ENCODE peak calls at places on chromosome 1, in four cellular contexts. One of them, this sample, is unnamed.

GRCh38 chr1:48608882-48609281 is 136.9 kb upstream of the SPATA6 start:
- DNase-seq in IMR-90: no peak
- DNase-seq in testis: no peak
- DNase-seq in breast epithelium: no peak
- DNase-seq in this sample: no peak

GRCh38 chr1:48853006-48853405 is 76.3 kb upstream of the BEND5 start:
- DNase-seq in testis: no peak
- DNase-seq in breast epithelium: no peak
- DNase-seq in IMR-90: peak
- DNase-seq in this sample: peak

GRCh38 chr1:67749844-67750689 is 65.1 kb downstream of the GADD45A start:
- DNase-seq in breast epithelium: peak
- DNase-seq in testis: peak
- DNase-seq in IMR-90: peak
- DNase-seq in this sample: peak

GRCh38 chr1:169745015-169745861 is 11.4 kb upstream of the SELE start:
- DNase-seq in breast epithelium: no peak
- DNase-seq in testis: no peak
- DNase-seq in IMR-90: no peak
- DNase-seq in this sample: no peak

GRCh38 chr1:219582310-219582709 is 30.6 kb downstream of the ZC3H11B start:
- DNase-seq in IMR-90: peak
- DNase-seq in breast epithelium: no peak
- DNase-seq in testis: no peak
- DNase-seq in this sample: no peak

GRCh38 chr1:159177273-159177907 is 6.0 kb downstream of the CADM3 start:
- DNase-seq in IMR-90: peak
- DNase-seq in testis: peak
- DNase-seq in breast epithelium: no peak
- DNase-seq in this sample: peak

GRCh38 chr1:222813866-222814535 is 838 bp upstream of the DISP1 start:
- DNase-seq in IMR-90: peak
- DNase-seq in testis: peak
- DNase-seq in breast epithelium: no peak
- DNase-seq in this sample: no peak

GRCh38 chr1:162954824-162955223 is 93.8 kb upstream of the CCDC190 start:
- DNase-seq in IMR-90: peak
- DNase-seq in breast epithelium: no peak
- DNase-seq in testis: no peak
- DNase-seq in this sample: no peak

GRCh38 chr1:106621853-106622252 is 434.6 kb upstream of the PRMT6 start:
- DNase-seq in IMR-90: no peak
- DNase-seq in breast epithelium: no peak
- DNase-seq in testis: no peak
- DNase-seq in this sample: peak

GRCh38 chr1:76679534-76680152 is 187.6 kb upstream of the ST6GALNAC5 start:
- DNase-seq in testis: no peak
- DNase-seq in breast epithelium: no peak
- DNase-seq in IMR-90: no peak
- DNase-seq in this sample: no peak

GRCh38 chr1:51567653-51568052 is 48.6 kb upstream of the EPS15 start:
- DNase-seq in testis: no peak
- DNase-seq in breast epithelium: peak
- DNase-seq in IMR-90: peak
- DNase-seq in this sample: no peak

GRCh38 chr1:232538224-232538942 is 91.5 kb downstream of the SIPA1L2 start:
- DNase-seq in IMR-90: peak
- DNase-seq in breast epithelium: no peak
- DNase-seq in testis: no peak
- DNase-seq in this sample: peak

GRCh38 chr1:219210067-219210466 is 36.4 kb downstream of the LYPLAL1 start:
- DNase-seq in testis: no peak
- DNase-seq in IMR-90: peak
- DNase-seq in breast epithelium: no peak
- DNase-seq in this sample: no peak

DNA sequence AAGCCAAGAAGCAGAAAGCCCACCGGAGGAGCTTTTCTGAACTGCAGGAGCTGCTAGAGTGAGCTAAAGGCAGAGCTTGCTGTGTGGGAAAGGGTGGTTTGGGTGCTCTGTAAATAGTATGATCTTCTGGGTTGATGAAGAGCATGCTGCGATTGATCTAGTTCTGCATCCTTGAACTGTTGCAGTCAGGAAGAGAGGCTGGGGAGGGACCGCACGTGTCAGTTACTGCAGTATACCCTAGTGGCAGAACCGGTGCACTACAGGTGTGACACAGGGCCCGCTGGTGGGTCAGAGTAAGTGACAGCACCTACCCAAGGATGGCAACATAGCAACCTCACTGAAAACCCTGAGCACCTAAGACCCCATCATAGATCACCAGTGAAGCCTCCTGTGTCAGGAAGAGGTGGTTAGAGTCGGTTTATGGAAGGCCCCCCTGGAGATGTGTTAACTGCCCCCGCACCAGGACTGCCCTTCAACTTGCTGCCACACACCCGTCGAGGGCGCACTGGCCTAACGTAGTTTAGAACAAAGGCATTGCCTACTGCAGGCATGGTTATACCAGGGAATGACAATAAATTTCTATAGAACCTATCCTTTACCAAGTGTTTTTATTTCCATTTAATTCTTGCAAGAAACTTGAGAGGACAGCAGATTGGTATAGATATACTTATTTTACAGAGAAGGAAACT is 146.0 kb upstream of the KIAA0040 start:
- DNase-seq in testis: peak
- DNase-seq in IMR-90: no peak
- DNase-seq in breast epithelium: no peak
- DNase-seq in this sample: no peak
- H3K4me3 ChIP-seq in testis: no peak
- H3K4me3 ChIP-seq in IMR-90: no peak
- H3K4me3 ChIP-seq in breast epithelium: no peak
- H3K4me3 ChIP-seq in this sample: no peak

DNA sequence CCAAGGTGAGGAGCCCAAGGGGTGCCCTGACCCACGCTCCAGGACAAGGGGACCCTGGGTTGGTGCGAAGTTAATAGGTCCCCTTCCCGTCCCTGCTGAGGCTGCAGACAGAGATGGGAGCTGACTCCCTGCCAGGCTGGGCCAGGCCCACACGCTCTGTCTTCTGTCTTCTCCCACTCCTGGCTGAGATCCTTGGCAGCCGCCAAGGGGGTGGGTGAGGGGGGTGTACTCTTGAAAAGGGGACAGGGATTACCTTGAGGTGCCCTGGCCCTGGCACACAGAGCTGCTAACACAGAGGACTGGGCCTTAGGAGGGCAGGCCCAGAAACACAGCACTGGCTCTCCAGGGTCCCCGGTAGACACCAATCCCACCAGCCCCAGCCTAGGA is 11.0 kb upstream of the CTRC start:
- DNase-seq in breast epithelium: no peak
- DNase-seq in testis: peak
- DNase-seq in IMR-90: no peak
- DNase-seq in this sample: no peak
- TF ChIP-seq CTCF in breast epithelium: no peak
- TF ChIP-seq CTCF in testis: no peak
- TF ChIP-seq CTCF in IMR-90: no peak
- TF ChIP-seq CTCF in this sample: no peak

DNA sequence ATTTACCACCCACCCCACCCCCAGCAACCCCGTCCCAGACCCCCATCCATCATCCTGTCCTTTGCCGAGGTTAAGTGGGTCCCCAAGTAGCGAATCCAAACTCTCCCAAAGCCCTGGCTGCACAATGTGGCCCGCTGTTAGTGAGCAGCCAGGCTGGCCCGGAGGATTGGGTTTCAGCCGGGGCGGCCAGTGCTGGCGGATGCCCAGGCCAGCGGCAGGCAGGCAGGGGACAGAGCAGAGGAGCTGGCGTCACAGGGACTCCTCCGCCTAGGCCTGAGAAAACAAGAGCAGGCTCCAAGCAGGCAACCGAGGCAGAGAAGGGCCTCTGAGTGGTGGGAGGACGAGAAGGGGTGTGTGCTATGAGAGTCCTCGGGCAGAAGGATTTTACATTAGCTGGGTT is 61.4 kb downstream of the EPHB2 start:
- DNase-seq in testis: no peak
- DNase-seq in IMR-90: no peak
- DNase-seq in breast epithelium: no peak
- DNase-seq in this sample: no peak
- H3K4me3 ChIP-seq in testis: no peak
- H3K4me3 ChIP-seq in IMR-90: no peak
- H3K4me3 ChIP-seq in breast epithelium: no peak
- H3K4me3 ChIP-seq in this sample: no peak

GRCh38 chr1:210264521-210265380 is 32.2 kb downstream of the SERTAD4 start:
- DNase-seq in breast epithelium: no peak
- DNase-seq in testis: no peak
- DNase-seq in IMR-90: no peak
- DNase-seq in this sample: no peak
- TF ChIP-seq CTCF in breast epithelium: no peak
- TF ChIP-seq CTCF in testis: peak
- TF ChIP-seq CTCF in IMR-90: no peak
- TF ChIP-seq CTCF in this sample: peak

GRCh38 chr1:42766723-42767509 is at the start of the genes C1orf50 and P3H1:
- DNase-seq in testis: peak
- DNase-seq in breast epithelium: peak
- DNase-seq in IMR-90: peak
- DNase-seq in this sample: peak

GRCh38 chr1:42767510-42767924 is 468 bp downstream of the C1orf50 start:
- DNase-seq in breast epithelium: no peak
- DNase-seq in testis: no peak
- DNase-seq in IMR-90: no peak
- DNase-seq in this sample: no peak

GRCh38 chr1:42765271-42765670 is 1.6 kb downstream of the P3H1 start:
- DNase-seq in breast epithelium: no peak
- DNase-seq in testis: no peak
- DNase-seq in IMR-90: no peak
- DNase-seq in this sample: no peak

GRCh38 chr1:42765832-42766722 is 751 bp downstream of the P3H1 start:
- DNase-seq in breast epithelium: no peak
- DNase-seq in IMR-90: peak
- DNase-seq in testis: peak
- DNase-seq in this sample: peak

DNA sequence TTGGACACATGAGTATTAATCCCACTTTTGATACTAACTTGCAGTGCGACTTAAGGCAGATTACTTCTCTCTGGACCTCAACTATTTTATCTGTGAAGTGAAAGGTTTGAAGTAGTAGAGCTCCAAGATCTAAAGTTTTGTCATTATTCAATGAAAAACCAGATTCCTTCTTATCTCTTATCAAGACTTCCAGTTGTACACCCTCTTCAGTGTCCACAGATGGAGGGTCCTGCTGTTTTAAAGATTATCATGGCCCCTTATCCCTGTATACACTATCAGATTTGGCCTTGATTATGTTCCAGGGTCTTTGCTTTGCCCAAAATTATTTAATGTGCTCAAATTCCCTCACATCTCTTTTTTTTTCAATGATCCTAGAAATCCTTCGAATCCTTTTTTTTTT is 1.1 kb downstream of the C1orf50 start:
- DNase-seq in testis: no peak
- DNase-seq in IMR-90: no peak
- DNase-seq in breast epithelium: no peak
- DNase-seq in this sample: no peak
- H3K4me3 ChIP-seq in testis: no peak
- H3K4me3 ChIP-seq in IMR-90: peak
- H3K4me3 ChIP-seq in breast epithelium: peak
- H3K4me3 ChIP-seq in this sample: peak

This sample was measured in epithelial cell of proximal tubule.